ENCODE peak calls at places on chromosome 9, in eight cellular contexts. One of them, this sample, is unnamed.

GRCh38 chr9:89999534-90000370 is 394.9 kb downstream of the GADD45G start:
- DNase-seq in stomach: peak
- DNase-seq in OCI-LY7: peak
- DNase-seq in IMR-90: peak
- DNase-seq in substantia nigra: no peak
- DNase-seq in CD4-positive, alpha-beta memory T cell: peak
- DNase-seq in CD4-positive, alpha-beta T cell: peak
- DNase-seq in brain microvascular endothelial cell: peak
- DNase-seq in this sample: no peak

GRCh38 chr9:93128715-93129224 is 5.3 kb downstream of the NINJ1 start:
- DNase-seq in stomach: no peak
- DNase-seq in OCI-LY7: no peak
- DNase-seq in IMR-90: no peak
- DNase-seq in substantia nigra: no peak
- DNase-seq in CD4-positive, alpha-beta memory T cell: no peak
- DNase-seq in CD4-positive, alpha-beta T cell: no peak
- DNase-seq in brain microvascular endothelial cell: no peak
- DNase-seq in this sample: no peak

GRCh38 chr9:7234144-7234543 is 476.4 kb downstream of the KDM4C start:
- DNase-seq in stomach: no peak
- DNase-seq in OCI-LY7: peak
- DNase-seq in IMR-90: peak
- DNase-seq in substantia nigra: no peak
- DNase-seq in CD4-positive, alpha-beta memory T cell: peak
- DNase-seq in CD4-positive, alpha-beta T cell: no peak
- DNase-seq in brain microvascular endothelial cell: peak
- DNase-seq in this sample: no peak

GRCh38 chr9:111525056-111525977 is at the start of gene ZNF483:
- DNase-seq in stomach: peak
- DNase-seq in OCI-LY7: peak
- DNase-seq in IMR-90: peak
- DNase-seq in substantia nigra: peak
- DNase-seq in CD4-positive, alpha-beta memory T cell: peak
- DNase-seq in CD4-positive, alpha-beta T cell: peak
- DNase-seq in brain microvascular endothelial cell: peak
- DNase-seq in this sample: peak

GRCh38 chr9:33440609-33441008 is 6.8 kb downstream of the AQP3 start:
- DNase-seq in stomach: no peak
- DNase-seq in OCI-LY7: no peak
- DNase-seq in IMR-90: no peak
- DNase-seq in substantia nigra: no peak
- DNase-seq in CD4-positive, alpha-beta memory T cell: no peak
- DNase-seq in CD4-positive, alpha-beta T cell: no peak
- DNase-seq in brain microvascular endothelial cell: no peak
- DNase-seq in this sample: no peak

GRCh38 chr9:125189011-125189360 is 617 bp downstream of the PPP6C start:
- DNase-seq in stomach: peak
- DNase-seq in OCI-LY7: peak
- DNase-seq in IMR-90: no peak
- DNase-seq in substantia nigra: no peak
- DNase-seq in CD4-positive, alpha-beta memory T cell: no peak
- DNase-seq in CD4-positive, alpha-beta T cell: peak
- DNase-seq in brain microvascular endothelial cell: no peak
- DNase-seq in this sample: no peak

GRCh38 chr9:99823392-99824377 is 2.0 kb downstream of the NR4A3 start:
- DNase-seq in stomach: peak
- DNase-seq in OCI-LY7: peak
- DNase-seq in IMR-90: peak
- DNase-seq in substantia nigra: no peak
- DNase-seq in CD4-positive, alpha-beta memory T cell: peak
- DNase-seq in CD4-positive, alpha-beta T cell: peak
- DNase-seq in brain microvascular endothelial cell: peak
- DNase-seq in this sample: no peak

GRCh38 chr9:36764364-36765076 is 191.8 kb downstream of the MELK start:
- DNase-seq in stomach: no peak
- DNase-seq in OCI-LY7: peak
- DNase-seq in IMR-90: no peak
- DNase-seq in substantia nigra: no peak
- DNase-seq in CD4-positive, alpha-beta memory T cell: no peak
- DNase-seq in CD4-positive, alpha-beta T cell: no peak
- DNase-seq in brain microvascular endothelial cell: no peak
- DNase-seq in this sample: no peak

GRCh38 chr9:93184439-93185221 is 691 bp downstream of the WNK2 start:
- DNase-seq in stomach: no peak
- DNase-seq in OCI-LY7: no peak
- DNase-seq in IMR-90: no peak
- DNase-seq in substantia nigra: no peak
- DNase-seq in CD4-positive, alpha-beta memory T cell: peak
- DNase-seq in CD4-positive, alpha-beta T cell: no peak
- DNase-seq in brain microvascular endothelial cell: no peak
- DNase-seq in this sample: no peak

GRCh38 chr9:121735065-121735791 is 83.8 kb downstream of the DAB2IP start:
- DNase-seq in stomach: no peak
- DNase-seq in OCI-LY7: peak
- DNase-seq in IMR-90: peak
- DNase-seq in substantia nigra: no peak
- DNase-seq in CD4-positive, alpha-beta memory T cell: no peak
- DNase-seq in CD4-positive, alpha-beta T cell: no peak
- DNase-seq in brain microvascular endothelial cell: peak
- DNase-seq in this sample: no peak

GRCh38 chr9:4555251-4555650 is 65.0 kb downstream of the SLC1A1 start:
- DNase-seq in stomach: no peak
- DNase-seq in OCI-LY7: no peak
- DNase-seq in IMR-90: peak
- DNase-seq in substantia nigra: no peak
- DNase-seq in CD4-positive, alpha-beta memory T cell: peak
- DNase-seq in CD4-positive, alpha-beta T cell: no peak
- DNase-seq in brain microvascular endothelial cell: peak
- DNase-seq in this sample: no peak

GRCh38 chr9:88535226-88535931 is 401 bp downstream of the NXNL2 start:
- DNase-seq in stomach: peak
- DNase-seq in OCI-LY7: no peak
- DNase-seq in IMR-90: no peak
- DNase-seq in substantia nigra: no peak
- DNase-seq in CD4-positive, alpha-beta memory T cell: peak
- DNase-seq in CD4-positive, alpha-beta T cell: no peak
- DNase-seq in brain microvascular endothelial cell: no peak
- DNase-seq in this sample: no peak

GRCh38 chr9:133347985-133348762 is at the start of the genes MED22 and RPL7A:
- DNase-seq in stomach: peak
- DNase-seq in OCI-LY7: peak
- DNase-seq in IMR-90: peak
- DNase-seq in substantia nigra: peak
- DNase-seq in CD4-positive, alpha-beta memory T cell: peak
- DNase-seq in CD4-positive, alpha-beta T cell: peak
- DNase-seq in brain microvascular endothelial cell: peak
- DNase-seq in this sample: peak

GRCh38 chr9:126204708-126205225 is 121.9 kb upstream of the MVB12B start:
- DNase-seq in stomach: no peak
- DNase-seq in OCI-LY7: no peak
- DNase-seq in IMR-90: no peak
- DNase-seq in substantia nigra: no peak
- DNase-seq in CD4-positive, alpha-beta memory T cell: no peak
- DNase-seq in CD4-positive, alpha-beta T cell: no peak
- DNase-seq in brain microvascular endothelial cell: no peak
- DNase-seq in this sample: no peak

GRCh38 chr9:120652902-120653301 is 61.4 kb downstream of the MEGF9 start:
- DNase-seq in stomach: no peak
- DNase-seq in OCI-LY7: no peak
- DNase-seq in IMR-90: no peak
- DNase-seq in substantia nigra: no peak
- DNase-seq in CD4-positive, alpha-beta memory T cell: no peak
- DNase-seq in CD4-positive, alpha-beta T cell: no peak
- DNase-seq in brain microvascular endothelial cell: no peak
- DNase-seq in this sample: no peak

GRCh38 chr9:118644066-118644465 is 725.2 kb downstream of the BRINP1 start:
- DNase-seq in stomach: no peak
- DNase-seq in OCI-LY7: no peak
- DNase-seq in IMR-90: no peak
- DNase-seq in substantia nigra: no peak
- DNase-seq in CD4-positive, alpha-beta memory T cell: no peak
- DNase-seq in CD4-positive, alpha-beta T cell: no peak
- DNase-seq in brain microvascular endothelial cell: no peak
- DNase-seq in this sample: no peak

GRCh38 chr9:123338710-123339665 is 17.0 kb upstream of the CRB2 start:
- DNase-seq in stomach: peak
- DNase-seq in OCI-LY7: peak
- DNase-seq in IMR-90: no peak
- DNase-seq in substantia nigra: no peak
- DNase-seq in CD4-positive, alpha-beta memory T cell: peak
- DNase-seq in CD4-positive, alpha-beta T cell: peak
- DNase-seq in brain microvascular endothelial cell: peak
- DNase-seq in this sample: no peak

GRCh38 chr9:121987312-121987711 is 105.8 kb downstream of the TTLL11 start:
- DNase-seq in stomach: no peak
- DNase-seq in OCI-LY7: no peak
- DNase-seq in IMR-90: no peak
- DNase-seq in substantia nigra: no peak
- DNase-seq in CD4-positive, alpha-beta memory T cell: no peak
- DNase-seq in CD4-positive, alpha-beta T cell: no peak
- DNase-seq in brain microvascular endothelial cell: no peak
- DNase-seq in this sample: no peak

GRCh38 chr9:117448066-117448465 is 33.2 kb upstream of the ASTN2 start:
- DNase-seq in stomach: no peak
- DNase-seq in OCI-LY7: no peak
- DNase-seq in IMR-90: no peak
- DNase-seq in substantia nigra: no peak
- DNase-seq in CD4-positive, alpha-beta memory T cell: no peak
- DNase-seq in CD4-positive, alpha-beta T cell: no peak
- DNase-seq in brain microvascular endothelial cell: no peak
- DNase-seq in this sample: no peak

GRCh38 chr9:83477571-83477970 is 60.6 kb downstream of the FRMD3 start:
- DNase-seq in stomach: no peak
- DNase-seq in OCI-LY7: no peak
- DNase-seq in IMR-90: no peak
- DNase-seq in substantia nigra: no peak
- DNase-seq in CD4-positive, alpha-beta memory T cell: no peak
- DNase-seq in CD4-positive, alpha-beta T cell: no peak
- DNase-seq in brain microvascular endothelial cell: no peak
- DNase-seq in this sample: no peak

GRCh38 chr9:82761911-82762310 is 301.0 kb downstream of the RASEF start:
- DNase-seq in stomach: no peak
- DNase-seq in OCI-LY7: no peak
- DNase-seq in IMR-90: no peak
- DNase-seq in substantia nigra: no peak
- DNase-seq in CD4-positive, alpha-beta memory T cell: no peak
- DNase-seq in CD4-positive, alpha-beta T cell: no peak
- DNase-seq in brain microvascular endothelial cell: no peak
- DNase-seq in this sample: no peak

DNA sequence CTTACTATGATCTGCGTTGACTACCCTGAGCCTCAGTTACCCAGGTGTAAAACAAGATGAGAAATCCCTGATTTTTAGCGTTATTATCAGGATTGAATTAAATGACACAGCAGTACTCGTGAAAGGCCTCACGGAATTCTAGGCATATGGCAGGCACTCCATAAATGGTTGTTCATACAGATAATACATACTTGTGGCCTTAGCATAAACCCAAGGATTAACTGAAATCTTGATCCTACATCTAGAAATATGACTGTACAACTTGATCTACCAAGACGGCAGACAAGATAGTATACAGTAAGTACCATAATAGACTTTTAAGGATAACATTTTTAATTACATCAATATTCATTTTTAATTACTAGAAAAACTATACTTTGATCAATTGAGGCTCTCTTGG is 409.8 kb downstream of the BNC2 start:
- DNase-seq in stomach: no peak
- DNase-seq in OCI-LY7: no peak
- DNase-seq in IMR-90: no peak
- DNase-seq in substantia nigra: no peak
- DNase-seq in CD4-positive, alpha-beta memory T cell: no peak
- DNase-seq in CD4-positive, alpha-beta T cell: no peak
- DNase-seq in brain microvascular endothelial cell: no peak
- DNase-seq in this sample: no peak
- H3K27ac ChIP-seq in stomach: no peak
- H3K27ac ChIP-seq in OCI-LY7: no peak
- H3K27ac ChIP-seq in IMR-90: no peak
- H3K27ac ChIP-seq in substantia nigra: no peak
- H3K27ac ChIP-seq in CD4-positive, alpha-beta memory T cell: no peak
- H3K27ac ChIP-seq in CD4-positive, alpha-beta T cell: no peak
- H3K27ac ChIP-seq in brain microvascular endothelial cell: no peak
- H3K27ac ChIP-seq in this sample: no peak

DNA sequence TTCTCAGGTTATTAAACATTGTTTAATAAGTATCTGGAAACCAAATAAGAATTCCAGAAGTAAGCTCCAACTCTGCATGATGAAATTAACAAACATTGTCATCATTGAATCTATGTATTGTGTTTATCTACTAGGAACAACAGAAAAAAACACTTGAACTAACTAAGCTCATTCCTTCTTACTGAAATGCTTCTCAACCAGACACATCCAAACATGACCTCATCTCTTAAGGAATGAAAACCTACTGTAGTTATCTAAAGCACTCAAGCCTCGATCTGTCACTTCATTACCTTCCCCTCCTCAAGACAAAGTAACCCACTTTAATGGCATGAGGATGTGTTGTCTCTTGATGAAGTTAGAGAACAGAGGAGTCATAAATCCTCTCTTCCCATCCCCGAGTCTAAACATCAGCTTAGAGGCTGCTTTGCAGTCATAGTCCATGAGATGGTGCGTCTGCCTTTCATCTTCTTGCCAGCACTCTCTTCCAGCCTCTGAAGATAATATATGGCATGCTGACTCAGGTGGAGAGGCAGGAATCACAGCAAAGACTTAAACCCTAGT is 86.5 kb downstream of the CEMIP2 start:
- DNase-seq in stomach: no peak
- DNase-seq in OCI-LY7: no peak
- DNase-seq in IMR-90: peak
- DNase-seq in substantia nigra: no peak
- DNase-seq in CD4-positive, alpha-beta memory T cell: no peak
- DNase-seq in CD4-positive, alpha-beta T cell: no peak
- DNase-seq in brain microvascular endothelial cell: peak
- DNase-seq in this sample: no peak
- H3K27ac ChIP-seq in stomach: no peak
- H3K27ac ChIP-seq in OCI-LY7: no peak
- H3K27ac ChIP-seq in IMR-90: peak
- H3K27ac ChIP-seq in substantia nigra: no peak
- H3K27ac ChIP-seq in CD4-positive, alpha-beta memory T cell: no peak
- H3K27ac ChIP-seq in CD4-positive, alpha-beta T cell: no peak
- H3K27ac ChIP-seq in brain microvascular endothelial cell: peak
- H3K27ac ChIP-seq in this sample: peak

GRCh38 chr9:114363424-114363823 is 24.4 kb downstream of the AKNA start:
- DNase-seq in stomach: no peak
- DNase-seq in OCI-LY7: no peak
- DNase-seq in IMR-90: no peak
- DNase-seq in substantia nigra: no peak
- DNase-seq in CD4-positive, alpha-beta memory T cell: peak
- DNase-seq in CD4-positive, alpha-beta T cell: no peak
- DNase-seq in brain microvascular endothelial cell: no peak
- DNase-seq in this sample: no peak
- H3K27ac ChIP-seq in stomach: peak
- H3K27ac ChIP-seq in OCI-LY7: peak
- H3K27ac ChIP-seq in IMR-90: no peak
- H3K27ac ChIP-seq in substantia nigra: no peak
- H3K27ac ChIP-seq in CD4-positive, alpha-beta memory T cell: peak
- H3K27ac ChIP-seq in CD4-positive, alpha-beta T cell: peak
- H3K27ac ChIP-seq in brain microvascular endothelial cell: peak
- H3K27ac ChIP-seq in this sample: no peak

DNA sequence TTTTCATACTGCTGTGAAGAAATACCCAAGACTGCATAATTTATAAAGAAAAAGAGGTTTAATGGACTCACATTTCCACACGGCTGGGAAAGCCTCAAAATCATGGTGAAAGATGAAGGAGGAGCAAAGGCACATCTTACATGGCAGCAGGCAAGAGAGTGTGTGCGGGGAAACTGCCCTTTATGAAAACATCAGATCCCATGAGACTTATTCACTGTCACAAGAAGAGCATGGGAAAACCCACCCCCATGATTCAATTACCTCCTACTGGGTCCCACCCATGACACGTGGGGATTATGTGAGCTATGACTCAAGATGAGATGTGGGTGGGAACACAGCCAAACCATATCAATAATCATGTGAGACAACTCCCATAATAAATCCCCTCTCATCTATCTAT is 8.7 kb downstream of the TTC39B start:
- DNase-seq in stomach: no peak
- DNase-seq in OCI-LY7: no peak
- DNase-seq in IMR-90: no peak
- DNase-seq in substantia nigra: no peak
- DNase-seq in CD4-positive, alpha-beta memory T cell: no peak
- DNase-seq in CD4-positive, alpha-beta T cell: no peak
- DNase-seq in brain microvascular endothelial cell: no peak
- DNase-seq in this sample: no peak
- H3K27ac ChIP-seq in stomach: peak
- H3K27ac ChIP-seq in OCI-LY7: no peak
- H3K27ac ChIP-seq in IMR-90: no peak
- H3K27ac ChIP-seq in substantia nigra: no peak
- H3K27ac ChIP-seq in CD4-positive, alpha-beta memory T cell: peak
- H3K27ac ChIP-seq in CD4-positive, alpha-beta T cell: peak
- H3K27ac ChIP-seq in brain microvascular endothelial cell: no peak
- H3K27ac ChIP-seq in this sample: no peak